ENCODE peak calls at places on chromosomes 6 and 20, in ten cellular contexts. P is Calu3; X is body of pancreas; G is fibroblast of villous mesenchyme; C is stimulated activated CD4-positive, alpha-beta T cell treated with anti-CD3 and anti-CD28 coated beads, Interleukin-15, amount 100 ng/mL, for 24 hours; F is stomach; S is endothelial cell; Z is AG08395; E is EL; O is mesothelial cell of epicardium. A is an unnamed sample.

GRCh38 chr6:53605543-53606235 is 59.9 kb downstream of the KLHL31 start:
- DNase-seq in S (no peak), F (no peak), P (no peak), O (no peak), Z (no peak), X (no peak), E (no peak), G (no peak), C (no peak), A (no peak)

GRCh38 chr6:132041706-132042105 is 90.5 kb upstream of the CCN2 start:
- DNase-seq in P (no peak), O (no peak), S (no peak), G (no peak), Z (no peak), X (no peak), F (no peak), C (no peak), E (peak), A (no peak)

GRCh38 chr20:37833172-37833915 is 69.6 kb upstream of the VSTM2L start:
- DNase-seq in P (no peak), X (no peak), O (no peak), F (no peak), Z (no peak), G (no peak), E (no peak), C (no peak), S (no peak), A (no peak)

GRCh38 chr20:46122071-46122470 is 4.0 kb downstream of the CD40 start:
- DNase-seq in G (peak), O (no peak), Z (peak), C (no peak), X (no peak), E (peak), P (no peak), F (peak), S (no peak), A (peak)

GRCh38 chr6:141364694-141365093 is 768.0 kb upstream of the GJE1 start:
- DNase-seq in G (no peak), C (no peak), X (no peak), E (no peak), F (no peak), O (no peak), P (no peak), Z (no peak), S (no peak), A (no peak)

GRCh38 chr6:114154812-114155211 is 183.9 kb upstream of the HDAC2 start:
- DNase-seq in X (no peak), O (no peak), S (no peak), G (no peak), Z (no peak), F (no peak), E (no peak), C (no peak), P (no peak), A (no peak)

GRCh38 chr20:31515775-31516107 is 1.5 kb downstream of the HM13 start:
- DNase-seq in E (no peak), C (peak), O (no peak), G (no peak), F (no peak), Z (no peak), P (no peak), X (peak), S (no peak), A (no peak)

GRCh38 chr20:51565741-51566140 is 23.2 kb upstream of the NFATC2 start:
- DNase-seq in Z (peak), F (no peak), G (no peak), S (no peak), P (no peak), E (peak), X (no peak), O (no peak), C (no peak), A (no peak)

GRCh38 chr6:2558861-2559811 is 191.6 kb downstream of the MYLK4 start:
- DNase-seq in F (no peak), X (no peak), C (no peak), P (no peak), Z (no peak), G (no peak), O (no peak), S (no peak), E (no peak), A (no peak)

GRCh38 chr6:105890521-105891244 is 195.5 kb upstream of the PRDM1 start:
- DNase-seq in O (no peak), C (no peak), E (peak), P (no peak), S (no peak), Z (no peak), F (no peak), G (no peak), X (no peak), A (no peak)

GRCh38 chr6:85810558-85810957 is 167.9 kb upstream of the SYNCRIP start:
- DNase-seq in F (no peak), E (no peak), G (no peak), O (no peak), Z (no peak), C (no peak), P (no peak), S (no peak), X (no peak), A (no peak)

GRCh38 chr20:31452575-31452974 is 12.1 kb downstream of the DEFB123 start:
- DNase-seq in O (no peak), F (no peak), E (no peak), S (no peak), G (no peak), P (no peak), Z (no peak), X (no peak), C (no peak), A (no peak)

GRCh38 chr6:25026723-25027122 is 91.0 kb upstream of the RIPOR2 start:
- DNase-seq in G (no peak), P (no peak), O (no peak), S (no peak), X (no peak), C (no peak), F (no peak), E (no peak), Z (no peak), A (no peak)

GRCh38 chr20:45138451-45139300 is 14.4 kb upstream of the WFDC12 start:
- DNase-seq in Z (peak), S (peak), X (peak), E (peak), F (peak), C (peak), G (peak), P (peak), O (no peak), A (no peak)

GRCh38 chr6:42190784-42191183 is 4.0 kb downstream of the GUCA1B start:
- DNase-seq in S (no peak), P (no peak), X (no peak), C (no peak), G (peak), E (peak), F (no peak), O (no peak), Z (peak), A (peak)

GRCh38 chr6:21138359-21139094 is 455.0 kb upstream of the SOX4 start:
- DNase-seq in F (no peak), P (no peak), X (no peak), C (no peak), Z (no peak), O (no peak), E (no peak), G (peak), S (no peak), A (no peak)

GRCh38 chr20:53896647-53897046 is 173.7 kb downstream of the BCAS1 start:
- DNase-seq in P (no peak), O (no peak), S (no peak), E (no peak), F (no peak), C (no peak), X (no peak), G (no peak), Z (no peak), A (no peak)

GRCh38 chr6:90432408-90432775 is 135.7 kb upstream of the BACH2 start:
- DNase-seq in C (no peak), O (no peak), Z (no peak), S (no peak), E (no peak), X (no peak), G (no peak), P (no peak), F (no peak), A (no peak)

GRCh38 chr6:105501945-105502344 is 99.1 kb upstream of the PREP start:
- DNase-seq in G (no peak), C (no peak), P (no peak), Z (no peak), S (no peak), F (no peak), X (no peak), O (no peak), E (no peak), A (no peak)

GRCh38 chr6:1625352-1625773 is 15.6 kb downstream of the FOXC1 start:
- DNase-seq in P (no peak), Z (no peak), X (no peak), F (no peak), G (no peak), S (no peak), C (no peak), E (no peak), O (no peak), A (no peak)

GRCh38 chr20:25061821-25062530 is 4.0 kb upstream of the ACSS1 start:
- DNase-seq in G (no peak), C (no peak), E (no peak), O (no peak), P (no peak), X (no peak), F (peak), S (no peak), Z (no peak), A (no peak)

GRCh38 chr6:28615955-28616747 is 90.5 kb downstream of the GPX5 start:
- DNase-seq in S (no peak), P (no peak), O (no peak), C (peak), X (no peak), Z (no peak), F (no peak), G (no peak), E (no peak), A (no peak)

GRCh38 chr6:166005401-166005845 is 162.2 kb downstream of the TBXT start:
- DNase-seq in O (peak), X (peak), G (peak), P (peak), E (peak), C (no peak), F (no peak), S (no peak), Z (no peak), A (peak)

GRCh38 chr20:3071610-3072529 is at the start of gene OXT:
- DNase-seq in F (no peak), C (peak), P (no peak), S (no peak), Z (no peak), O (no peak), G (no peak), X (peak), E (no peak), A (no peak)

GRCh38 chr6:163872335-163872734 is 457.8 kb downstream of the QKI start:
- DNase-seq in S (no peak), X (no peak), F (no peak), C (no peak), G (peak), Z (no peak), E (peak), P (no peak), O (no peak), A (peak)

GRCh38 chr20:42125426-42125825 is 507.2 kb upstream of the CHD6 start:
- DNase-seq in X (no peak), O (no peak), P (no peak), Z (no peak), G (no peak), S (no peak), C (no peak), E (no peak), F (no peak), A (no peak)

GRCh38 chr6:9628819-9629218 is 786.1 kb downstream of the TFAP2A start:
- DNase-seq in O (no peak), F (no peak), X (no peak), G (peak), Z (no peak), C (no peak), S (no peak), P (no peak), E (no peak), A (no peak)

GRCh38 chr20:2946988-2947961 is 74.0 kb downstream of the PTPRA start:
- DNase-seq in G (peak), E (no peak), F (no peak), P (no peak), O (no peak), S (no peak), C (no peak), X (peak), Z (no peak), A (peak)

GRCh38 chr20:45091366-45091765 is 9.6 kb downstream of the KCNS1 start:
- DNase-seq in Z (no peak), G (no peak), P (no peak), C (no peak), E (no peak), O (no peak), F (no peak), S (no peak), X (no peak), A (no peak)

GRCh38 chr6:82555801-82556200 is 192.2 kb downstream of the TPBG start:
- DNase-seq in C (no peak), E (peak), P (no peak), S (no peak), G (peak), Z (no peak), F (no peak), X (no peak), O (no peak), A (no peak)

A was measured in AG08396.